ENCODE peak calls at places on chromosomes 13 and 19, in nine cellular contexts. Y is hepatocyte, W is Caco-2, Z is colonic mucosa, T is kidney epithelial cell, I is IMR-90, G is HFF-Myc, K is fibroblast of the aortic adventitia, D is K562. C is an unnamed sample.

GRCh38 chr13:70668983-70669382 is 560.7 kb upstream of the KLHL1 start:
- DNase-seq in Y (no peak), W (no peak), Z (no peak), T (no peak), I (no peak), G (no peak), K (no peak), D (no peak), C (no peak)

GRCh38 chr19:8206147-8207087 is 2.8 kb upstream of the CERS4 start:
- DNase-seq in Y (peak; percentile 54), W (peak; percentile 52), Z (no peak), T (no peak), I (no peak), G (no peak), K (no peak), D (no peak), C (no peak)

GRCh38 chr19:12786149-12786870 is 5.0 kb upstream of the JUNB start:
- DNase-seq in Y (no peak), W (no peak), Z (peak; percentile 88), T (no peak), I (no peak), G (no peak), K (no peak), D (no peak), C (no peak)

GRCh38 chr19:47430041-47430802 is 10.9 kb upstream of the MEIS3 start:
- DNase-seq in Y (peak; percentile 80), W (no peak), Z (peak; percentile 73), T (no peak), I (peak; percentile 27), G (no peak), K (peak; percentile 28), D (no peak), C (peak; percentile 61)

GRCh38 chr13:24196593-24197197 is 36.2 kb downstream of the SPATA13 start:
- DNase-seq in Y (no peak), W (no peak), Z (no peak), T (no peak), I (no peak), G (no peak), K (no peak), D (no peak), C (no peak)

GRCh38 chr19:54114340-54114826 is 1.1 kb downstream of the TFPT start:
- DNase-seq in Y (peak; percentile 45), W (no peak), Z (peak; percentile 53), T (no peak), I (peak; percentile 18), G (no peak), K (peak; percentile 25), D (no peak), C (peak; percentile 35)

GRCh38 chr13:48318014-48318713 is 14.6 kb downstream of the RB1 start:
- DNase-seq in Y (no peak), W (no peak), Z (no peak), T (no peak), I (no peak), G (no peak), K (no peak), D (no peak), C (no peak)

GRCh38 chr13:37716796-37717195 is 118.2 kb upstream of the POSTN start:
- DNase-seq in Y (no peak), W (no peak), Z (no peak), T (no peak), I (peak; percentile 6), G (no peak), K (no peak), D (no peak), C (no peak)

GRCh38 chr13:39676315-39676876 is 20.9 kb downstream of the COG6 start:
- DNase-seq in Y (peak; percentile 59), W (no peak), Z (no peak), T (no peak), I (peak; percentile 39), G (no peak), K (peak; percentile 75), D (peak; percentile 2), C (peak; percentile 49)

GRCh38 chr13:114096031-114096485 is 36.4 kb downstream of the RASA3 start:
- DNase-seq in Y (no peak), W (peak; percentile 18), Z (no peak), T (no peak), I (no peak), G (no peak), K (no peak), D (no peak), C (no peak)

GRCh38 chr13:22014469-22014868 is 343.6 kb downstream of the FGF9 start:
- DNase-seq in Y (peak; percentile 31), W (peak; percentile 60), Z (no peak), T (no peak), I (no peak), G (no peak), K (no peak), D (no peak), C (peak; percentile 72)

GRCh38 chr13:51804295-51805172 is 571 bp upstream of the DHRS12 start:
- DNase-seq in Y (peak; percentile 32), W (no peak), Z (peak; percentile 45), T (no peak), I (no peak), G (no peak), K (no peak), D (no peak), C (no peak)

GRCh38 chr19:35037716-35038622 is 3.6 kb upstream of the HPN start:
- DNase-seq in Y (no peak), W (no peak), Z (no peak), T (no peak), I (no peak), G (no peak), K (peak; percentile 49), D (no peak), C (peak; percentile 56)

DNA sequence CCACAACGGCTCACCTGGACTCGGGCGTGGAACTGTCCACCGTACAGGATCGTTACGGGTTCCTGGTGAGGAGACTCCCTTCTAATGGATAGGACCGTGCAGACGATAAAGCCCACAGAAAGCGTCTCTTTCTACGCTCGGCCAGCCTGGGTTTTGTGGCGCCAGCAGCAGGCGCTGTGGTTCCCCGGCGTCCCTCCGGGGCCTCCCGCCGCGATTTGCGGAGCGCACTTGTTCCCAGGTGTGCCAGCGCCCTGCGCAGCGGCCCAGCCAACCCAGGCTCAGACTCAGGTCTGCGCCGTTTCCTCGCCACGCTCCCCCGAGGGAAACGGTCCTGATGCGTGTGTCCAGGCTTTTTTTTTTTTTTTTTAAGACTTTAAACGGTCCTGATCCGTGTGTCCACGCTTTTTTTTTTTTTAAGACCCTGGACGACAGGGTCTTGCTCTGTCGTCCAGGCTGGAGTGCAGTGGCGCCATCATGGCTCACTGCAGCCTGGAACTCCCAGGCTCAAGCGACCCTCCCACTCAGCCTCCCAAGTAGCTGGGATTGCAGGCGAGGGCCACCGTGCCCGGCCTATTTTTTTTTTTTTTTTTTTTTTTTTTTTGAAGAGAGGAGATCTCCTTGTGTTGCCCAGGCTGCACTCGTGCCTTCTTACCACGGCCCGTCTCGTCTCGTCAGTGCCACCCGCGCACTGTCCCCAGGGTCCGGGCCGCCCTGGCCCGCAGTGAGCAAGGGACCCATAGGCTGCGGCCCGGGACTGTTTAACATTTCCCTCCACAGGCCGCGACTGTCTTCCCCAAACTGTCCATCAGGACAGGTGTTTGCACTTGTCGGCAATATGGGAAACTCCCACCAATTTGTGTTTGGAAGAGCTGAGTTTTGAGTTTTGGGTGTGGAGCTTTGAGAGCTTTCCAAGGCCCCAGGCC is 23.8 kb downstream of the GJA3 start:
- DNase-seq in Y (peak; percentile 72), W (peak; percentile 54), Z (peak; percentile 68), T (no peak), I (no peak), G (no peak), K (no peak), D (peak; percentile 54), C (no peak)
- H3K4me3 ChIP-seq in Y (no peak overlapping the region), W (peak overlapping the region; percentile 30), Z (peak overlapping the region; percentile 14), T (no peak overlapping the region), I (no peak overlapping the region), G (no peak overlapping the region), K (no peak overlapping the region), D (no peak overlapping the region), C (no peak overlapping the region)

DNA sequence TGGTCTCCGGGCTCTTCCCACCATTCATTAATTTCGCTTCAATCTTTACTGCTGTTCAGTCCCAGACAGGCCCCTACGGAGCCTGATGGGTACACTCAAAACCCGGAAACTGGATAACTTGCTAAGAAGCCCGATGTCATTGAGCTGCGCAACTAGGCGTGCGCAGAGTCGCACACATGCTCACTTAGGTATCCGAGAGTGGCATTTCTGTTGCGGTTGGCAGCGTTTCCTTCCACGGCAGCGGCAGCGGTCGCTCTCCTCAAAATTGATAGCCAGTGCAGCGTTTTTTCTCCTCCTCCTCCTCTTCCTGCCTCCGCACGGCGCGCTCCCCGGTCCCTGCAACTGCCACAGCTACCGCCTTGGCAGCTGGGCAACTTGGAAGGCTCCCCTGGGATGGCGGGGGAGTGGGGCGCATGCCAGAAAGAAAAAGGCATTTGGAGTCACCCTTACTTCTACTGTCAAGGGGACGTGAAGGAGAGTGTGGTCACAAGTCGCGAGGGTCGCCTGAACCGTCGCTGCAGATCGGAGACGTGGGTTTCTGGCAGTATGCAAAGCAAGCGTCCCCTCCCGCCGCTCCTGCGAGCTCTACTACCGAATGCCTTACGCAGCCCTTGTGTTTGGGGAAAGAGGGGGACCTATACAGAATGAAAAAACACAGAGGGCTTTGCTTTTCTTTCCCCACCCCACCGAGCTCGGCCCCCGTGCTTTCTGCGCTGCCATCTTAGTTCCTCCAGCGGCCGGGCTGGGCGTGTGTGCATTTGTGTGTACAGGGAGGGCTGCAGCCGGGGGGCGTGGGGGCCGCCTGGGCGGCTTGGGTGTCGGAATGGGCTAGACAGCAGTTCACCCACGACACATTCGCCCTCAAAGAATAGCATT is 2.5 kb upstream of the MYCBP2 start:
- DNase-seq in Y (peak; percentile 93), W (peak; percentile 88), Z (peak; percentile 90), T (peak; percentile 85), I (peak; percentile 96), G (peak; percentile 94), K (peak; percentile 98), D (peak; percentile 69), C (peak; percentile 98)
- TF ChIP-seq CTCF in Y (no peak), W (no peak), Z (no peak), T (no peak), I (no peak), G (no peak), K (no peak), D (no peak), C (no peak)

GRCh38 chr13:79775830-79776229 is 294.9 kb downstream of the NDFIP2 start:
- DNase-seq in Y (peak; percentile 64), W (peak; percentile 85), Z (peak; percentile 61), T (peak; percentile 56), I (peak; percentile 87), G (peak; percentile 59), K (peak; percentile 90), D (no peak), C (peak; percentile 84)
- H3K4me3 ChIP-seq in Y (no peak overlapping the region), W (no peak overlapping the region), Z (no peak overlapping the region), T (no peak overlapping the region), I (no peak overlapping the region), G (no peak overlapping the region), K (no peak overlapping the region), D (no peak overlapping the region), C (no peak overlapping the region)

DNA sequence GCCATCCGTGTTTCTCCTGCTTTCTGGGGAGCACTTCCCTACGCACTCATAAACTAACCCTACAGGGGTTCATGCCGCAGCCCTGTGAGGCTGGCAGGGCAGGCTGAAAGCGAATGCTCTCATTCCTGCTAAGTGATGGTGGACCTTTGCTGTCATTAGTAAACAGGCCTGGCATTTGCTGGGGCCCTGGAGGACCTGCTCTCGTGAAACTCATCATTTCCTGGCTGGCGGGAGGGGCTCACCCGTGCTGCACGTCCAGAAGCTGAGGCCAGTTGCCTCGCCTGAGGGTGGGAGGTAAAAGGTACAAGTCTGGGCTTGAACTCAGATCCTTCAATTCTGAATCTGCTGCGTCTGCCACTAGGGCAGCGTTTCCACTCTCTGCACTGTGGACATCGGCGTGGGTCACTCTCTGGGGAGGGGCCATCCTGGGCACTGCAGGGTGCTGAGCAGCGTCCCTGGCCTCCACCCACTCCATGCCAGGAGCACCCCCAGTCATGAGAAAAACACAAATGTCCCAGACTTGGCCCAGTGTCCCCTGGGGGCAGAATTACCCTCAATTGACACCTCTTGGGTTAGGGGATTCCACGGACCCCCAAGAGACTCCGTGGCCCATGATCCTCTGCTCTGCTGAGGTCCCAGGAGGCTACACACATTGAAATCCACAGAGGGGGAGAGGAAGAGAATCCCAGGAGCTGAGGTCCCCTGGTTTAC is 7.0 kb downstream of the MOB3A start:
- DNase-seq in Y (no peak), W (no peak), Z (no peak), T (no peak), I (peak; percentile 36), G (no peak), K (no peak), D (no peak), C (peak; percentile 25)
- TF ChIP-seq CTCF in Y (no peak), W (no peak), Z (no peak), T (no peak), I (no peak), G (no peak), K (no peak), D (no peak), C (no peak)